ENCODE peak calls at places on chromosomes 4 and X, in nine cellular contexts. I is tibial artery; G is psoas muscle; Z is esophagus muscularis mucosa; B is AG20443; F is activated CD4-positive, CD25-positive, alpha-beta regulatory T cell treated with anti-CD3 and anti-CD28 coated beads, Interleukin-2, amount 50 U/mL, for 72 hours; Q is upper lobe of right lung; S is mucosa of descending colon; C is left ventricle myocardium inferior. P is an unnamed sample.

GRCh38 chr4:136241221-136241986 is 1290.9 kb downstream of the PCDH18 start:
- DNase-seq in S (no peak), B (no peak), Z (no peak), I (no peak), F (no peak), Q (no peak), C (no peak), G (no peak), P (no peak)

GRCh38 chr4:99572527-99573240 is 1.9 kb upstream of the MTTP start:
- DNase-seq in B (no peak), Q (no peak), I (no peak), G (no peak), Z (no peak), S (no peak), F (no peak), C (no peak), P (no peak)

GRCh38 chr4:91963489-91963888 is 340.3 kb upstream of the GRID2 start:
- DNase-seq in I (no peak), F (no peak), G (no peak), Z (no peak), Q (no peak), B (no peak), S (no peak), C (no peak), P (no peak)

GRCh38 chr4:168021666-168022065 is 70.7 kb upstream of the ANXA10 start:
- DNase-seq in S (no peak), F (no peak), B (no peak), C (no peak), Z (no peak), G (no peak), Q (no peak), I (no peak), P (no peak)

GRCh38 chr4:17468638-17469221 is 43.2 kb downstream of the QDPR start:
- DNase-seq in Z (no peak), S (no peak), B (peak), I (no peak), G (no peak), Q (no peak), F (no peak), C (peak), P (no peak)

GRCh38 chr4:124178449-124179021 is 534.0 kb downstream of the ANKRD50 start:
- DNase-seq in B (peak), F (no peak), I (peak), Z (no peak), Q (no peak), S (no peak), G (no peak), C (no peak), P (no peak)

GRCh38 chr4:134762053-134762452 is 560.5 kb upstream of the PABPC4L start:
- DNase-seq in B (no peak), C (no peak), Q (no peak), F (no peak), I (no peak), G (no peak), Z (no peak), S (no peak), P (no peak)

GRCh38 chrX:24988314-24988713 is 27.5 kb downstream of the ARX start:
- DNase-seq in I (no peak), S (no peak), G (no peak), F (no peak), Q (no peak), Z (no peak), B (no peak), C (no peak), P (no peak)

GRCh38 chrX:154436597-154437397 is at the start of gene GDI1:
- DNase-seq in Q (peak), C (peak), F (peak), G (peak), Z (no peak), I (peak), S (peak), B (peak), P (peak)

GRCh38 chr4:167541286-167541685 is 307.0 kb upstream of the SPOCK3 start:
- DNase-seq in I (no peak), C (no peak), G (no peak), Z (no peak), S (no peak), F (no peak), B (no peak), Q (no peak), P (no peak)

GRCh38 chr4:86957214-86957613 is 22.4 kb downstream of the AFF1 start:
- DNase-seq in Q (no peak), C (no peak), F (no peak), B (peak), S (no peak), I (no peak), G (no peak), Z (no peak), P (no peak)

GRCh38 chr4:2583517-2583916 is 47.1 kb downstream of the FAM193A start:
- DNase-seq in C (no peak), G (no peak), B (peak), I (no peak), S (no peak), F (no peak), Z (no peak), Q (no peak), P (peak)